ENCODE peak calls at places on chromosomes 6 and 20, in eight cellular contexts. Z is A549; Y is T-cell; F is activated naive CD8-positive, alpha-beta T cell treated with anti-CD3 and anti-CD28 coated beads for 36 hours; R is ACHN; W is Panc1; O is H4; K is DMS53. L is an unnamed sample.

GRCh38 chr20:53878262-53879047 is 191.9 kb downstream of the BCAS1 start:
- DNase-seq in Z (no peak), Y (no peak), F (no peak), R (no peak), W (no peak), O (peak; percentile 30), K (no peak), L (peak; percentile 82)

GRCh38 chr6:111776236-111777189 is 96.7 kb downstream of the FYN start:
- DNase-seq in Z (no peak), Y (no peak), F (no peak), R (no peak), W (no peak), O (no peak), K (no peak), L (peak; percentile 86)

GRCh38 chr6:31572041-31572911 is at the start of gene LTA:
- DNase-seq in Z (no peak), Y (peak; percentile 78), F (peak; percentile 82), R (no peak), W (no peak), O (no peak), K (no peak), L (no peak)

GRCh38 chr6:10558575-10558974 is 37.4 kb downstream of the GCNT2 start:
- DNase-seq in Z (no peak), Y (no peak), F (no peak), R (no peak), W (no peak), O (no peak), K (no peak), L (no peak)

GRCh38 chr20:38296433-38296832 is 7.5 kb upstream of the BPI start:
- DNase-seq in Z (no peak), Y (no peak), F (no peak), R (no peak), W (no peak), O (no peak), K (no peak), L (no peak)

GRCh38 chr20:34582221-34582620 is 23.7 kb downstream of the MAP1LC3A start:
- DNase-seq in Z (no peak), Y (no peak), F (no peak), R (no peak), W (no peak), O (no peak), K (no peak), L (no peak)

GRCh38 chr20:62823688-62824475 is 7.0 kb downstream of the COL9A3 start:
- DNase-seq in Z (no peak), Y (no peak), F (no peak), R (no peak), W (no peak), O (no peak), K (no peak), L (no peak)

GRCh38 chr6:139627091-139627490 is 252.6 kb upstream of the CITED2 start:
- DNase-seq in Z (no peak), Y (no peak), F (no peak), R (no peak), W (no peak), O (no peak), K (no peak), L (no peak)